ENCODE peak calls at places on chromosomes 7 and 10, in ten cellular contexts. M, R, A, X, Q, S, C, E, I and P are unnamed samples.

GRCh38 chr7:26278769-26279168 is 12.9 kb upstream of the SNX10 start:
- DNase-seq in A (no peak), X (peak; percentile 46), R (peak; percentile 46), M (no peak), I (no peak), E (no peak), S (no peak), C (no peak), Q (no peak), P (no peak)

GRCh38 chr10:314871-315270 is 179.6 kb downstream of the ZMYND11 start:
- DNase-seq in Q (no peak), R (no peak), X (no peak), S (no peak), A (no peak), E (no peak), I (no peak), C (no peak), M (no peak), P (no peak)

GRCh38 chr7:153190452-153190851 is 430.9 kb downstream of the ACTR3B start:
- DNase-seq in S (peak; percentile 70), X (peak; percentile 30), C (no peak), A (no peak), M (no peak), E (no peak), I (no peak), R (peak; percentile 58), Q (no peak), P (no peak)

GRCh38 chr10:112404612-112405011 is 30.7 kb downstream of the ACSL5 start:
- DNase-seq in X (no peak), M (no peak), Q (no peak), R (no peak), A (no peak), S (no peak), C (no peak), E (no peak), I (no peak), P (no peak)

GRCh38 chr10:128851726-128852125 is 615.3 kb upstream of the MGMT start:
- DNase-seq in X (no peak), E (no peak), Q (no peak), I (no peak), R (no peak), C (no peak), S (no peak), A (no peak), M (no peak), P (no peak)

GRCh38 chr7:94666879-94667587 is 11.1 kb upstream of the SGCE start:
- DNase-seq in M (no peak), X (no peak), A (no peak), I (no peak), Q (no peak), R (no peak), E (no peak), C (no peak), S (no peak), P (no peak)

GRCh38 chr7:103343758-103344452 is 662 bp downstream of the DNAJC2 start:
- DNase-seq in C (no peak), A (no peak), X (peak; percentile 31), Q (peak; percentile 36), E (peak; percentile 39), S (peak; percentile 55), R (peak; percentile 19), I (no peak), M (peak; percentile 65), P (peak; percentile 79)

GRCh38 chr10:93481931-93482834 is at the start of gene MYOF:
- DNase-seq in R (peak; percentile 65), I (peak; percentile 33), C (peak; percentile 69), Q (peak; percentile 58), E (peak; percentile 80), M (no peak), A (peak; percentile 10), X (peak; percentile 70), S (peak; percentile 86), P (no peak)

GRCh38 chr7:123945938-123946337 is 20.9 kb downstream of the SPAM1 start:
- DNase-seq in S (peak; percentile 59), M (no peak), C (no peak), I (no peak), E (no peak), X (no peak), R (no peak), Q (no peak), A (no peak), P (no peak)

GRCh38 chr10:58919927-58920654 is 256.4 kb upstream of the PHYHIPL start:
- DNase-seq in Q (no peak), R (no peak), E (no peak), X (no peak), C (no peak), S (peak; percentile 25), A (no peak), I (no peak), M (no peak), P (no peak)

GRCh38 chr7:111103678-111104274 is 12.8 kb downstream of the LRRN3 start:
- DNase-seq in E (no peak), Q (no peak), S (no peak), A (no peak), M (no peak), R (no peak), X (no peak), C (no peak), I (no peak), P (no peak)

GRCh38 chr10:123134058-123134914 is 1.5 kb upstream of the HMX3 start:
- DNase-seq in M (no peak), Q (no peak), R (no peak), I (no peak), X (no peak), S (peak; percentile 52), A (no peak), E (no peak), C (no peak), P (no peak)

GRCh38 chr10:123135415-123136141 is at the start of gene HMX3:
- DNase-seq in E (no peak), X (no peak), C (no peak), R (peak; percentile 57), A (no peak), I (no peak), M (no peak), S (peak; percentile 85), Q (no peak), P (no peak)

GRCh38 chr10:123134915-123135414 is 805 bp upstream of the HMX3 start:
- DNase-seq in X (no peak), R (peak; percentile 59), C (no peak), I (no peak), M (no peak), E (no peak), A (no peak), Q (no peak), S (peak; percentile 42), P (no peak)

GRCh38 chr10:123132576-123133477 is 2.9 kb upstream of the HMX3 start:
- DNase-seq in A (peak; percentile 73), R (peak; percentile 89), S (peak; percentile 97), M (peak; percentile 86), I (peak; percentile 77), E (peak; percentile 88), C (peak; percentile 87), Q (peak; percentile 81), X (peak; percentile 81), P (peak; percentile 92)

GRCh38 chr10:123133511-123133910 is 2.3 kb upstream of the HMX3 start:
- DNase-seq in M (no peak), Q (no peak), X (no peak), C (no peak), E (no peak), R (no peak), S (peak; percentile 62), A (no peak), I (no peak), P (no peak)
- H3K4me3 ChIP-seq in M (peak overlapping the region; percentile 13), Q (peak overlapping the region; percentile 5), X (peak overlapping the region; percentile 13), C (no peak overlapping the region), E (no peak overlapping the region), R (no peak overlapping the region), S (peak overlapping the region; percentile 57), A (peak overlapping the region; percentile 16), I (peak overlapping the region; percentile 49), P (no peak overlapping the region)

GRCh38 chr10:132555648-132556575 is 18.3 kb downstream of the INPP5A start:
- DNase-seq in A (no peak), M (peak; percentile 48), I (peak; percentile 18), Q (no peak), X (no peak), R (no peak), C (no peak), S (no peak), E (no peak), P (peak; percentile 84)

GRCh38 chr10:132556994-132557441 is 19.4 kb downstream of the INPP5A start:
- DNase-seq in I (peak; percentile 8), A (no peak), R (peak; percentile 16), X (no peak), Q (no peak), E (no peak), S (no peak), C (no peak), M (no peak), P (no peak)

GRCh38 chr10:132557696-132558515 is 20.3 kb downstream of the INPP5A start:
- DNase-seq in X (no peak), C (no peak), I (no peak), E (no peak), R (no peak), A (no peak), M (no peak), S (no peak), Q (no peak), P (peak; percentile 75)

GRCh38 chr10:132554053-132554990 is 16.7 kb downstream of the INPP5A start:
- DNase-seq in X (no peak), M (peak; percentile 37), Q (no peak), E (no peak), A (no peak), R (no peak), I (no peak), C (no peak), S (no peak), P (peak; percentile 74)

GRCh38 chr10:132554991-132555647 is 17.5 kb downstream of the INPP5A start:
- DNase-seq in S (no peak), X (no peak), E (no peak), M (peak; percentile 65), I (peak; percentile 66), Q (peak; percentile 71), C (no peak), R (no peak), A (no peak), P (peak; percentile 96)
- H3K4me1 ChIP-seq in S (no peaks in the 10 kb centered on the region), X (no peaks in the 10 kb centered on the region), E (no peaks in the 10 kb centered on the region), M (peaks cover 10% of the 10 kb centered on the region), I (peaks cover 69% of the 10 kb centered on the region), Q (no peaks in the 10 kb centered on the region), C (no peaks in the 10 kb centered on the region), R (no peaks in the 10 kb centered on the region), A (peaks cover 50% of the 10 kb centered on the region), P (peaks cover 84% of the 10 kb centered on the region)

GRCh38 chr7:66844552-66845381 is 76.3 kb upstream of the TMEM248 start:
- DNase-seq in M (peak; percentile 99), A (peak; percentile 99), S (peak; percentile 97), Q (peak; percentile 98), C (peak; percentile 98), E (peak; percentile 99), R (peak; percentile 100), I (peak; percentile 98), X (peak; percentile 97), P (peak; percentile 98)
- TF ChIP-seq CTCF in M (peak; percentile 26), A (peak; percentile 53), S (no peak), Q (no peak), C (no peak), E (no peak), R (no peak), I (peak; percentile 48), X (peak; percentile 16), P (peak; percentile 43)

DNA sequence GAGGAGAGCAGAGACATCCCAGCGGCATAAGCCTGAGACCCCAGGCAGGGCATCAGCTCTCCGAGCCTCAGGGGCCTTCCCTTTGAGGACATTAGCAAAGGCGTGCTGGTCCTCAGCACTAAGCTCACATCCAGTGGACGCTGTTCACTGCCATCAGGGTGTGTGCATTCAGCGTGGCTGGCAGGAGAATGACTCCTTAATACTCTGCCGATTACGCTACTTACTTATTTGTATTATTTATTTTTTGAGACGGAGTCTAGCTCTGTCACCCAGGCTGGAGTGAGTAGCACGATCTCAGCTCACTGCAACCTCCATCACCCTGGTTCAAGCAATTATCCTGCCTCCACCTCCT is 290.2 kb downstream of the KLF6 start:
- DNase-seq in C (no peak), E (no peak), S (no peak), Q (no peak), A (no peak), M (no peak), I (no peak), R (no peak), X (no peak), P (no peak)
- H3K4me3 ChIP-seq in C (no peak overlapping the region), E (no peak overlapping the region), S (no peak overlapping the region), Q (peak overlapping the region; percentile 46), A (no peak overlapping the region), M (no peak overlapping the region), I (peak overlapping the region; percentile 52), R (no peak overlapping the region), X (no peak overlapping the region), P (no peak overlapping the region)